ENCODE peak calls at places on chromosome 17, in seven cellular contexts. One of them, this sample, is unnamed.

GRCh38 chr17:38892620-38893019 is 22.8 kb downstream of the LASP1 start:
- DNase-seq in GM23248: no peak
- DNase-seq in GM23338: no peak
- DNase-seq in A549: no peak
- DNase-seq in IMR-90: no peak
- DNase-seq in SK-N-SH: no peak
- DNase-seq in mesenchymal stem cell: no peak
- DNase-seq in this sample: no peak

GRCh38 chr17:14245002-14245401 is 8.3 kb upstream of the CDRT15 start:
- DNase-seq in GM23338: peak; percentile 51
- DNase-seq in SK-N-SH: no peak
- DNase-seq in mesenchymal stem cell: no peak
- DNase-seq in IMR-90: no peak
- DNase-seq in A549: no peak
- DNase-seq in GM23248: no peak
- DNase-seq in this sample: no peak

GRCh38 chr17:43722921-43723665 is 35.5 kb downstream of the SOST start:
- DNase-seq in IMR-90: no peak
- DNase-seq in mesenchymal stem cell: no peak
- DNase-seq in SK-N-SH: no peak
- DNase-seq in GM23248: no peak
- DNase-seq in GM23338: no peak
- DNase-seq in A549: no peak
- DNase-seq in this sample: no peak

GRCh38 chr17:75439287-75439686 is 17.1 kb upstream of the TMEM94 start:
- DNase-seq in GM23338: no peak
- DNase-seq in SK-N-SH: no peak
- DNase-seq in A549: no peak
- DNase-seq in IMR-90: no peak
- DNase-seq in GM23248: no peak
- DNase-seq in mesenchymal stem cell: no peak
- DNase-seq in this sample: no peak

GRCh38 chr17:77110006-77110374 is 30.8 kb upstream of the SEC14L1 start:
- DNase-seq in GM23248: peak; percentile 43
- DNase-seq in SK-N-SH: no peak
- DNase-seq in A549: no peak
- DNase-seq in mesenchymal stem cell: peak; percentile 48
- DNase-seq in IMR-90: peak; percentile 28
- DNase-seq in GM23338: peak; percentile 62
- DNase-seq in this sample: peak; percentile 85

GRCh38 chr17:14351493-14351892 is 50.6 kb downstream of the HS3ST3B1 start:
- DNase-seq in A549: no peak
- DNase-seq in mesenchymal stem cell: peak; percentile 76
- DNase-seq in IMR-90: peak; percentile 30
- DNase-seq in SK-N-SH: no peak
- DNase-seq in GM23338: no peak
- DNase-seq in GM23248: no peak
- DNase-seq in this sample: peak; percentile 80

GRCh38 chr17:29112780-29113295 is 67.4 kb downstream of the MYO18A start:
- DNase-seq in GM23248: peak; percentile 37
- DNase-seq in GM23338: no peak
- DNase-seq in SK-N-SH: no peak
- DNase-seq in A549: no peak
- DNase-seq in IMR-90: no peak
- DNase-seq in mesenchymal stem cell: no peak
- DNase-seq in this sample: no peak

GRCh38 chr17:77409282-77410161 is 268.8 kb downstream of the SEC14L1 start:
- DNase-seq in SK-N-SH: no peak
- DNase-seq in GM23338: peak; percentile 88
- DNase-seq in A549: no peak
- DNase-seq in GM23248: peak; percentile 68
- DNase-seq in mesenchymal stem cell: peak; percentile 56
- DNase-seq in IMR-90: peak; percentile 58
- DNase-seq in this sample: peak; percentile 77

GRCh38 chr17:35900693-35901487 is 20.7 kb upstream of the CCL5 start:
- DNase-seq in GM23248: peak; percentile 42
- DNase-seq in SK-N-SH: no peak
- DNase-seq in IMR-90: no peak
- DNase-seq in A549: no peak
- DNase-seq in GM23338: no peak
- DNase-seq in mesenchymal stem cell: peak; percentile 58
- DNase-seq in this sample: no peak

GRCh38 chr17:68514809-68515208 is 2.6 kb downstream of the PRKAR1A start:
- DNase-seq in A549: no peak
- DNase-seq in GM23338: no peak
- DNase-seq in IMR-90: peak; percentile 63
- DNase-seq in GM23248: peak; percentile 69
- DNase-seq in mesenchymal stem cell: peak; percentile 87
- DNase-seq in SK-N-SH: no peak
- DNase-seq in this sample: no peak

GRCh38 chr17:67058036-67058435 is 13.7 kb downstream of the CACNG1 start:
- DNase-seq in mesenchymal stem cell: no peak
- DNase-seq in IMR-90: no peak
- DNase-seq in A549: no peak
- DNase-seq in GM23338: no peak
- DNase-seq in GM23248: no peak
- DNase-seq in SK-N-SH: no peak
- DNase-seq in this sample: no peak
- H3K4me2 ChIP-seq in mesenchymal stem cell: no peak overlapping the region
- H3K4me2 ChIP-seq in IMR-90: no peak overlapping the region
- H3K4me2 ChIP-seq in A549: no peak overlapping the region
- H3K4me2 ChIP-seq in GM23338: no peak overlapping the region
- H3K4me2 ChIP-seq in GM23248: no peak overlapping the region
- H3K4me2 ChIP-seq in SK-N-SH: no peak overlapping the region
- H3K4me2 ChIP-seq in this sample: no peak overlapping the region

GRCh38 chr17:57091186-57091618 is 6.2 kb downstream of the AKAP1 start:
- DNase-seq in mesenchymal stem cell: no peak
- DNase-seq in A549: no peak
- DNase-seq in IMR-90: no peak
- DNase-seq in SK-N-SH: no peak
- DNase-seq in GM23338: no peak
- DNase-seq in GM23248: no peak
- DNase-seq in this sample: no peak

GRCh38 chr17:57089391-57089790 is 4.3 kb downstream of the AKAP1 start:
- DNase-seq in mesenchymal stem cell: no peak
- DNase-seq in A549: no peak
- DNase-seq in SK-N-SH: no peak
- DNase-seq in GM23338: no peak
- DNase-seq in IMR-90: no peak
- DNase-seq in GM23248: no peak
- DNase-seq in this sample: no peak

GRCh38 chr17:57092779-57093178 is 7.7 kb downstream of the AKAP1 start:
- DNase-seq in A549: no peak
- DNase-seq in SK-N-SH: no peak
- DNase-seq in GM23338: no peak
- DNase-seq in IMR-90: no peak
- DNase-seq in GM23248: no peak
- DNase-seq in mesenchymal stem cell: no peak
- DNase-seq in this sample: no peak

GRCh38 chr17:57092171-57092570 is 7.1 kb downstream of the AKAP1 start:
- DNase-seq in A549: no peak
- DNase-seq in GM23248: no peak
- DNase-seq in IMR-90: peak; percentile 72
- DNase-seq in GM23338: no peak
- DNase-seq in mesenchymal stem cell: no peak
- DNase-seq in SK-N-SH: no peak
- DNase-seq in this sample: peak; percentile 11

DNA sequence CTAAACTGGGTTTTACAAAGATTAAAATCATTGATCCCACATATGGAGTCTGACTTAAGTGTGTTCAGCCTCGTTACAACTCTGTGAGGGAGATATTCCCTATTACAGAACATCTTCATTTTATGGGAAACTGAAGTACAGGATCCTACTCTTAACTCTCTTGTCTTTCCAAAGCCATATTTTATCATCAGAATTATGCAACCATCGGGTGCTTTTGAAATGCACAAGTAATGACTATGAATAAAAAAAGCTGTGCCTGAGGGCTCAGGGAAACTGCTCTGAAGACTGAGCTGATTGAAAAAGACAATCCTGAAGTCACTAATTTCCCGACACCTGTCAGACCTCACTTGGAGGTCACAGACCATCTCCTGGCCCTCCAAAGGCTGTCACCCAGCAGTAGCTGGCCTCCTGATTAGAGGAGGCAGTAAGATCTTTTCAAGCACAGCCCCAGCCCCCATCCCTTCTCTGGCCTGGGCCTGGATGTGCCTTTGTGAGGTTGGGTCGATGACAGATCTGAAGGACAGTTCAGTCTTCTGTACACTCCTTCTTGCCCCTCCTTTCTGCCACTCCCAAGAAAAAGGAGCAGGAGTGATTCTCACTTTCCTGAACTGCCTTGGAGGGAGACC is 5.6 kb downstream of the AKAP1 start:
- DNase-seq in mesenchymal stem cell: no peak
- DNase-seq in IMR-90: peak; percentile 5
- DNase-seq in A549: no peak
- DNase-seq in SK-N-SH: no peak
- DNase-seq in GM23248: peak; percentile 38
- DNase-seq in GM23338: no peak
- DNase-seq in this sample: no peak
- H3K4me1 ChIP-seq in mesenchymal stem cell: peaks cover 3% of the 10 kb centered on the region
- H3K4me1 ChIP-seq in IMR-90: peaks cover 1% of the 10 kb centered on the region
- H3K4me1 ChIP-seq in A549: peaks cover 17% of the 10 kb centered on the region
- H3K4me1 ChIP-seq in SK-N-SH: no peaks in the 10 kb centered on the region
- H3K4me1 ChIP-seq in GM23248: no peaks in the 10 kb centered on the region
- H3K4me1 ChIP-seq in GM23338: peaks cover 61% of the 10 kb centered on the region
- H3K4me1 ChIP-seq in this sample: peaks cover 49% of the 10 kb centered on the region

GRCh38 chr17:15657868-15658775 is 26.0 kb downstream of the TRIM16 start:
- DNase-seq in GM23338: no peak
- DNase-seq in SK-N-SH: no peak
- DNase-seq in A549: no peak
- DNase-seq in mesenchymal stem cell: no peak
- DNase-seq in GM23248: no peak
- DNase-seq in IMR-90: no peak
- DNase-seq in this sample: no peak
- H3K4me2 ChIP-seq in GM23338: no peak overlapping the region
- H3K4me2 ChIP-seq in SK-N-SH: no peak overlapping the region
- H3K4me2 ChIP-seq in A549: peak overlapping the region; percentile 41
- H3K4me2 ChIP-seq in mesenchymal stem cell: no peak overlapping the region
- H3K4me2 ChIP-seq in GM23248: no peak overlapping the region
- H3K4me2 ChIP-seq in IMR-90: no peak overlapping the region
- H3K4me2 ChIP-seq in this sample: no peak overlapping the region

DNA sequence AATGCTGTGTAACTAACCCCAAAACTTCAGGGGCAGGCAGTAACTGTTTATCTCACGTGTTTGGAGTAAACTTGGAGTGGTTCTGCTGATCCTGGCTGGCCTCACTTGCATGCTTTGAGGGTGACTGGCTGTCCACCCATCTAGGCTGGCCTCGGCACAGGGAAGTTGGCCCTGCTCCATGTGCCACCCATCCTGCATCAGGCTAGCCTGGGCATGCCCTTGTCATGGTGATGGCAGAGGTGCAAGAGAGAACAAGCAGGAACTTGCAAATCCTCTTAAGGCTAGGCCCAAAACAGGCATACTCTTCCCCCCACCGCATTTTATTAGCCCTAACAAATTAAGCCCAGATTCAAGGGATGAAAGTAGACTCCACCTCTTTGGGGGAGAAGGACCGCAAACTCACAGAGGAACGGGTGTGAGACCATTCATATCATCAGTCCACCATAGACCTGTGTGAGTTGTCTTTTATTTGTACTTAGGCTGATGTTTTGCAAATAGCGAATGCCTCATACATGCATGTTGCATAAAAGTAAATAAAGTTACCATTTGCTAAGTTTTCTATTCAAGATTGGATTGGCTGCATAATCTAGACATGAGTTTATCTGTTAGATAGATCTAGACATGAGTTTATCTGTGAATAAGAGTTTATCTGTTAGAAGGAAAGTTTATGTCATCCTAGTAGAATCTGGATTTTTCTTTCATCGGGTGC is 221.0 kb downstream of the CCDC182 start:
- DNase-seq in SK-N-SH: no peak
- DNase-seq in A549: peak; percentile 43
- DNase-seq in mesenchymal stem cell: no peak
- DNase-seq in GM23248: peak; percentile 62
- DNase-seq in IMR-90: peak; percentile 61
- DNase-seq in GM23338: no peak
- DNase-seq in this sample: no peak
- H3K4me1 ChIP-seq in SK-N-SH: peaks cover 25% of the 10 kb centered on the region
- H3K4me1 ChIP-seq in A549: peaks cover 77% of the 10 kb centered on the region
- H3K4me1 ChIP-seq in mesenchymal stem cell: peaks cover 10% of the 10 kb centered on the region
- H3K4me1 ChIP-seq in GM23248: peaks cover 24% of the 10 kb centered on the region
- H3K4me1 ChIP-seq in IMR-90: peaks cover 27% of the 10 kb centered on the region
- H3K4me1 ChIP-seq in GM23338: peaks cover 35% of the 10 kb centered on the region
- H3K4me1 ChIP-seq in this sample: peaks cover 76% of the 10 kb centered on the region

This sample was measured in OCI-LY7.